ENCODE peak calls at places on chromosomes 5 and 9, in four cellular contexts. One of them, this sample, is unnamed.

GRCh38 chr5:79924936-79925893 is 65.8 kb downstream of the MTX3 start:
- DNase-seq in OCI-LY7: peak; percentile 54
- DNase-seq in IMR-90: peak; percentile 41
- DNase-seq in RCC 7860: no peak
- DNase-seq in this sample: peak; percentile 11

GRCh38 chr9:97958812-97959511 is 21.0 kb upstream of the HEMGN start:
- DNase-seq in OCI-LY7: no peak
- DNase-seq in IMR-90: peak; percentile 93
- DNase-seq in RCC 7860: no peak
- DNase-seq in this sample: no peak

GRCh38 chr5:55570026-55570425 is 35.3 kb upstream of the PLPP1 start:
- DNase-seq in OCI-LY7: no peak
- DNase-seq in IMR-90: peak; percentile 42
- DNase-seq in RCC 7860: no peak
- DNase-seq in this sample: no peak

GRCh38 chr5:149829954-149830353 is 99.8 kb downstream of the PPARGC1B start:
- DNase-seq in OCI-LY7: peak; percentile 37
- DNase-seq in IMR-90: no peak
- DNase-seq in RCC 7860: no peak
- DNase-seq in this sample: peak; percentile 46

GRCh38 chr5:58455066-58455465 is 4.8 kb downstream of the PLK2 start:
- DNase-seq in OCI-LY7: no peak
- DNase-seq in IMR-90: peak; percentile 55
- DNase-seq in RCC 7860: peak; percentile 9
- DNase-seq in this sample: no peak

GRCh38 chr5:131496400-131496713 is 138.7 kb downstream of the RAPGEF6 start:
- DNase-seq in OCI-LY7: peak; percentile 42
- DNase-seq in IMR-90: no peak
- DNase-seq in RCC 7860: no peak
- DNase-seq in this sample: no peak

GRCh38 chr5:171323806-171324632 is 15.0 kb downstream of the TLX3 start:
- DNase-seq in OCI-LY7: no peak
- DNase-seq in IMR-90: no peak
- DNase-seq in RCC 7860: no peak
- DNase-seq in this sample: peak; percentile 11

GRCh38 chr5:100584069-100584468 is 48.9 kb downstream of the FAM174A start:
- DNase-seq in OCI-LY7: no peak
- DNase-seq in IMR-90: no peak
- DNase-seq in RCC 7860: no peak
- DNase-seq in this sample: no peak

GRCh38 chr5:170268884-170269283 is 28.7 kb downstream of the LCP2 start:
- DNase-seq in OCI-LY7: no peak
- DNase-seq in IMR-90: no peak
- DNase-seq in RCC 7860: no peak
- DNase-seq in this sample: peak; percentile 88

GRCh38 chr5:95673076-95673475 is 9.7 kb downstream of the SPATA9 start:
- DNase-seq in OCI-LY7: no peak
- DNase-seq in IMR-90: peak; percentile 40
- DNase-seq in RCC 7860: no peak
- DNase-seq in this sample: peak; percentile 64

GRCh38 chr9:122807271-122807900 is 7.5 kb downstream of the OR1K1 start:
- DNase-seq in OCI-LY7: no peak
- DNase-seq in IMR-90: peak; percentile 42
- DNase-seq in RCC 7860: no peak
- DNase-seq in this sample: no peak

GRCh38 chr5:65769539-65769938 is 47.5 kb downstream of the NLN start:
- DNase-seq in OCI-LY7: no peak
- DNase-seq in IMR-90: peak; percentile 95
- DNase-seq in RCC 7860: peak; percentile 81
- DNase-seq in this sample: no peak

GRCh38 chr5:170781946-170782345 is 1.6 kb upstream of the GABRP start:
- DNase-seq in OCI-LY7: no peak
- DNase-seq in IMR-90: no peak
- DNase-seq in RCC 7860: no peak
- DNase-seq in this sample: no peak

GRCh38 chr5:55418994-55419991 is 111.5 kb downstream of the MTREX start:
- DNase-seq in OCI-LY7: no peak
- DNase-seq in IMR-90: peak; percentile 60
- DNase-seq in RCC 7860: no peak
- DNase-seq in this sample: no peak

GRCh38 chr9:90432951-90433350 is 209.7 kb downstream of the DIRAS2 start:
- DNase-seq in OCI-LY7: no peak
- DNase-seq in IMR-90: no peak
- DNase-seq in RCC 7860: peak; percentile 64
- DNase-seq in this sample: no peak

GRCh38 chr5:135019314-135019713 is 14.7 kb downstream of the PITX1 start:
- DNase-seq in OCI-LY7: peak; percentile 45
- DNase-seq in IMR-90: no peak
- DNase-seq in RCC 7860: no peak
- DNase-seq in this sample: no peak

GRCh38 chr9:36893148-36893547 is 140.9 kb downstream of the PAX5 start:
- DNase-seq in OCI-LY7: no peak
- DNase-seq in IMR-90: no peak
- DNase-seq in RCC 7860: no peak
- DNase-seq in this sample: no peak

GRCh38 chr9:84670801-84671153 is 1.2 kb downstream of the NTRK2 start:
- DNase-seq in OCI-LY7: no peak
- DNase-seq in IMR-90: no peak
- DNase-seq in RCC 7860: no peak
- DNase-seq in this sample: no peak

GRCh38 chr9:136807281-136808074 is at the start of gene RABL6:
- DNase-seq in OCI-LY7: peak; percentile 86
- DNase-seq in IMR-90: peak; percentile 55
- DNase-seq in RCC 7860: peak; percentile 61
- DNase-seq in this sample: peak; percentile 83

GRCh38 chr5:5105531-5105930 is 34.6 kb upstream of the ADAMTS16 start:
- DNase-seq in OCI-LY7: no peak
- DNase-seq in IMR-90: no peak
- DNase-seq in RCC 7860: no peak
- DNase-seq in this sample: no peak

GRCh38 chr9:80968611-80969010 is 720.7 kb downstream of the TLE1 start:
- DNase-seq in OCI-LY7: no peak
- DNase-seq in IMR-90: peak; percentile 87
- DNase-seq in RCC 7860: peak; percentile 75
- DNase-seq in this sample: no peak

GRCh38 chr9:127910613-127911205 is 6.1 kb downstream of the ST6GALNAC4 start:
- DNase-seq in OCI-LY7: no peak
- DNase-seq in IMR-90: peak; percentile 47
- DNase-seq in RCC 7860: no peak
- DNase-seq in this sample: no peak

GRCh38 chr5:139757727-139758509 is 37.7 kb upstream of the PSD2 start:
- DNase-seq in OCI-LY7: no peak
- DNase-seq in IMR-90: no peak
- DNase-seq in RCC 7860: no peak
- DNase-seq in this sample: peak; percentile 36

GRCh38 chr5:35316611-35317307 is 86.5 kb upstream of the PRLR start:
- DNase-seq in OCI-LY7: no peak
- DNase-seq in IMR-90: no peak
- DNase-seq in RCC 7860: no peak
- DNase-seq in this sample: no peak

GRCh38 chr5:1300581-1301083 is 5.8 kb upstream of the TERT start:
- DNase-seq in OCI-LY7: no peak
- DNase-seq in IMR-90: no peak
- DNase-seq in RCC 7860: no peak
- DNase-seq in this sample: no peak

GRCh38 chr9:130667117-130667430 is 2.7 kb downstream of the PRDM12 start:
- DNase-seq in OCI-LY7: no peak
- DNase-seq in IMR-90: no peak
- DNase-seq in RCC 7860: peak; percentile 16
- DNase-seq in this sample: no peak

GRCh38 chr5:67639311-67639710 is 442.7 kb upstream of the CD180 start:
- DNase-seq in OCI-LY7: no peak
- DNase-seq in IMR-90: no peak
- DNase-seq in RCC 7860: no peak
- DNase-seq in this sample: no peak

GRCh38 chr5:95644351-95645042 is 2.1 kb upstream of the RFESD start:
- DNase-seq in OCI-LY7: peak; percentile 74
- DNase-seq in IMR-90: peak; percentile 65
- DNase-seq in RCC 7860: peak; percentile 24
- DNase-seq in this sample: peak; percentile 71